ENCODE peak calls at places on chromosome 10, in four cellular contexts. One of them, this sample, is unnamed.
A peak's percentile ranks its signal among the peaks of the same experiment; 100 is the strongest.

GRCh38 chr10:59060852-59061251 is 115.6 kb upstream of the PHYHIPL start:
- DNase-seq in endothelial cell: no peak
- DNase-seq in fibroblast of the aortic adventitia: no peak
- DNase-seq in effector memory CD8-positive, alpha-beta T cell: no peak
- DNase-seq in this sample: no peak

GRCh38 chr10:99888623-99889022 is 106.2 kb downstream of the ABCC2 start:
- DNase-seq in endothelial cell: no peak
- DNase-seq in fibroblast of the aortic adventitia: peak; percentile 63
- DNase-seq in effector memory CD8-positive, alpha-beta T cell: no peak
- DNase-seq in this sample: no peak

GRCh38 chr10:44186150-44186549 is 198.7 kb downstream of the CXCL12 start:
- DNase-seq in endothelial cell: no peak
- DNase-seq in fibroblast of the aortic adventitia: peak; percentile 78
- DNase-seq in effector memory CD8-positive, alpha-beta T cell: no peak
- DNase-seq in this sample: no peak

GRCh38 chr10:88131561-88132139 is 268.2 kb downstream of the PTEN start:
- DNase-seq in endothelial cell: no peak
- DNase-seq in fibroblast of the aortic adventitia: peak; percentile 83
- DNase-seq in effector memory CD8-positive, alpha-beta T cell: no peak
- DNase-seq in this sample: no peak

GRCh38 chr10:32957341-32958084 is 517 bp downstream of the ITGB1 start:
- DNase-seq in endothelial cell: peak; percentile 55
- DNase-seq in fibroblast of the aortic adventitia: no peak
- DNase-seq in effector memory CD8-positive, alpha-beta T cell: peak; percentile 21
- DNase-seq in this sample: peak; percentile 30

GRCh38 chr10:129771024-129771423 is 193.1 kb downstream of the EBF3 start:
- DNase-seq in endothelial cell: no peak
- DNase-seq in fibroblast of the aortic adventitia: no peak
- DNase-seq in effector memory CD8-positive, alpha-beta T cell: no peak
- DNase-seq in this sample: no peak

GRCh38 chr10:76034236-76035009 is 603.0 kb downstream of the LRMDA start:
- DNase-seq in endothelial cell: no peak
- DNase-seq in fibroblast of the aortic adventitia: no peak
- DNase-seq in effector memory CD8-positive, alpha-beta T cell: no peak
- DNase-seq in this sample: no peak

GRCh38 chr10:10630281-10630680 is 387.4 kb upstream of the CELF2 start:
- DNase-seq in endothelial cell: no peak
- DNase-seq in fibroblast of the aortic adventitia: no peak
- DNase-seq in effector memory CD8-positive, alpha-beta T cell: no peak
- DNase-seq in this sample: no peak

GRCh38 chr10:34031410-34031809 is 696.9 kb upstream of the NRP1 start:
- DNase-seq in endothelial cell: no peak
- DNase-seq in fibroblast of the aortic adventitia: peak; percentile 92
- DNase-seq in effector memory CD8-positive, alpha-beta T cell: no peak
- DNase-seq in this sample: no peak

GRCh38 chr10:114856544-114857287 is 35.1 kb downstream of the FHIP2A start:
- DNase-seq in endothelial cell: no peak
- DNase-seq in fibroblast of the aortic adventitia: peak; percentile 92
- DNase-seq in effector memory CD8-positive, alpha-beta T cell: no peak
- DNase-seq in this sample: no peak

GRCh38 chr10:129966831-129967578 is 2.9 kb upstream of the EBF3 start:
- DNase-seq in endothelial cell: no peak
- DNase-seq in fibroblast of the aortic adventitia: no peak
- DNase-seq in effector memory CD8-positive, alpha-beta T cell: no peak
- DNase-seq in this sample: no peak

GRCh38 chr10:61764486-61764885 is 101.8 kb downstream of the CABCOCO1 start:
- DNase-seq in endothelial cell: no peak
- DNase-seq in fibroblast of the aortic adventitia: no peak
- DNase-seq in effector memory CD8-positive, alpha-beta T cell: no peak
- DNase-seq in this sample: no peak

GRCh38 chr10:101839421-101840063 is 4.1 kb downstream of the KCNIP2 start:
- DNase-seq in endothelial cell: peak; percentile 67
- DNase-seq in fibroblast of the aortic adventitia: no peak
- DNase-seq in effector memory CD8-positive, alpha-beta T cell: peak; percentile 61
- DNase-seq in this sample: peak; percentile 43

GRCh38 chr10:121205625-121206024 is 354.5 kb downstream of the WDR11 start:
- DNase-seq in endothelial cell: no peak
- DNase-seq in fibroblast of the aortic adventitia: no peak
- DNase-seq in effector memory CD8-positive, alpha-beta T cell: no peak
- DNase-seq in this sample: no peak

GRCh38 chr10:14658331-14659122 is 116.2 kb downstream of the FAM107B start:
- DNase-seq in endothelial cell: no peak
- DNase-seq in fibroblast of the aortic adventitia: peak; percentile 49
- DNase-seq in effector memory CD8-positive, alpha-beta T cell: no peak
- DNase-seq in this sample: no peak

GRCh38 chr10:27192284-27192683 is 37.1 kb downstream of the MASTL start:
- DNase-seq in endothelial cell: no peak
- DNase-seq in fibroblast of the aortic adventitia: peak; percentile 93
- DNase-seq in effector memory CD8-positive, alpha-beta T cell: no peak
- DNase-seq in this sample: peak; percentile 5

GRCh38 chr10:5043716-5044115 is 40.1 kb upstream of the AKR1C2 start:
- DNase-seq in endothelial cell: no peak
- DNase-seq in fibroblast of the aortic adventitia: peak; percentile 41
- DNase-seq in effector memory CD8-positive, alpha-beta T cell: no peak
- DNase-seq in this sample: no peak

GRCh38 chr10:99497343-99498025 is 35.3 kb upstream of the NKX2-3 start:
- DNase-seq in endothelial cell: no peak
- DNase-seq in fibroblast of the aortic adventitia: no peak
- DNase-seq in effector memory CD8-positive, alpha-beta T cell: no peak
- DNase-seq in this sample: peak; percentile 59

GRCh38 chr10:95459446-95459845 is 101.7 kb downstream of the SORBS1 start:
- DNase-seq in endothelial cell: no peak
- DNase-seq in fibroblast of the aortic adventitia: no peak
- DNase-seq in effector memory CD8-positive, alpha-beta T cell: no peak
- DNase-seq in this sample: no peak

GRCh38 chr10:30542001-30542861 is 87.3 kb downstream of the LYZL2 start:
- DNase-seq in endothelial cell: no peak
- DNase-seq in fibroblast of the aortic adventitia: no peak
- DNase-seq in effector memory CD8-positive, alpha-beta T cell: no peak
- DNase-seq in this sample: no peak

GRCh38 chr10:114691442-114691941 is 33.4 kb upstream of the ABLIM1 start:
- DNase-seq in endothelial cell: no peak
- DNase-seq in fibroblast of the aortic adventitia: no peak
- DNase-seq in effector memory CD8-positive, alpha-beta T cell: no peak
- DNase-seq in this sample: no peak

GRCh38 chr10:47134166-47134565 is 165.8 kb upstream of the GDF10 start:
- DNase-seq in endothelial cell: no peak
- DNase-seq in fibroblast of the aortic adventitia: no peak
- DNase-seq in effector memory CD8-positive, alpha-beta T cell: no peak
- DNase-seq in this sample: no peak

GRCh38 chr10:28571265-28571664 is 38.3 kb downstream of the WAC start:
- DNase-seq in endothelial cell: no peak
- DNase-seq in fibroblast of the aortic adventitia: no peak
- DNase-seq in effector memory CD8-positive, alpha-beta T cell: no peak
- DNase-seq in this sample: no peak

GRCh38 chr10:18918545-18918944 is 130.1 kb upstream of the MALRD1 start:
- DNase-seq in endothelial cell: no peak
- DNase-seq in fibroblast of the aortic adventitia: peak; percentile 88
- DNase-seq in effector memory CD8-positive, alpha-beta T cell: no peak
- DNase-seq in this sample: no peak

GRCh38 chr10:61992683-61993629 is 91.5 kb downstream of the ARID5B start:
- DNase-seq in endothelial cell: no peak
- DNase-seq in fibroblast of the aortic adventitia: peak; percentile 98
- DNase-seq in effector memory CD8-positive, alpha-beta T cell: peak; percentile 48
- DNase-seq in this sample: no peak

GRCh38 chr10:52004342-52004949 is 305.1 kb upstream of the CSTF2T start:
- DNase-seq in endothelial cell: peak; percentile 9
- DNase-seq in fibroblast of the aortic adventitia: peak; percentile 72
- DNase-seq in effector memory CD8-positive, alpha-beta T cell: no peak
- DNase-seq in this sample: peak; percentile 55

GRCh38 chr10:98414932-98415709 is at the start of gene PYROXD2:
- DNase-seq in endothelial cell: peak; percentile 72
- DNase-seq in fibroblast of the aortic adventitia: peak; percentile 92
- DNase-seq in effector memory CD8-positive, alpha-beta T cell: peak; percentile 57
- DNase-seq in this sample: peak; percentile 85

This sample was measured in HEK293T.